ENCODE peak calls at places on chromosomes 3 and 15, in ten cellular contexts. V, K, J, O, H, M, Q, F, L and Y are unnamed samples.

GRCh38 chr3:11367116-11367781 is 95.1 kb downstream of the ATG7 start:
- DNase-seq in O (peak), Q (peak), L (peak), H (peak), J (no peak), F (peak), M (peak), K (no peak), V (no peak), Y (no peak)

GRCh38 chr3:102224171-102224570 is 210.6 kb upstream of the ZPLD1 start:
- DNase-seq in O (no peak), V (no peak), K (peak), F (no peak), L (no peak), Q (peak), J (no peak), H (no peak), M (peak), Y (no peak)

GRCh38 chr3:45986303-45986982 is 9.2 kb downstream of the FYCO1 start:
- DNase-seq in L (no peak), M (peak), V (peak), O (peak), J (no peak), Q (no peak), H (peak), K (peak), F (peak), Y (peak)

GRCh38 chr3:122960652-122961051 is 66.9 kb downstream of the SEMA5B start:
- DNase-seq in J (no peak), O (no peak), M (no peak), H (no peak), L (no peak), K (no peak), V (no peak), Q (no peak), F (no peak), Y (no peak)

GRCh38 chr15:50676799-50677483 is 9.7 kb downstream of the TRPM7 start:
- DNase-seq in H (no peak), Q (no peak), L (no peak), M (no peak), V (no peak), K (no peak), J (no peak), O (no peak), F (peak), Y (peak)

GRCh38 chr3:190696777-190697501 is 165.6 kb downstream of the GMNC start:
- DNase-seq in L (no peak), O (no peak), H (no peak), K (no peak), V (no peak), F (peak), Q (peak), J (no peak), M (peak), Y (no peak)

GRCh38 chr15:83835384-83836010 is 181.6 kb downstream of the ADAMTSL3 start:
- DNase-seq in Q (no peak), J (no peak), K (no peak), L (no peak), O (no peak), V (no peak), F (no peak), M (no peak), H (no peak), Y (no peak)

GRCh38 chr15:93036922-93037321 is 52.1 kb downstream of the RGMA start:
- DNase-seq in L (no peak), V (no peak), O (no peak), M (no peak), Q (no peak), K (peak), F (no peak), J (no peak), H (peak), Y (no peak)

GRCh38 chr3:196868297-196868661 is 559 bp downstream of the SENP5 start:
- DNase-seq in H (no peak), L (no peak), V (peak), O (no peak), K (peak), M (no peak), Q (no peak), J (peak), F (peak), Y (peak)

GRCh38 chr3:40623567-40623966 is 98.8 kb downstream of the ZNF621 start:
- DNase-seq in L (no peak), M (no peak), Q (peak), F (no peak), O (no peak), J (no peak), K (no peak), H (no peak), V (no peak), Y (no peak)

GRCh38 chr15:70356919-70357318 is 259.2 kb upstream of the TLE3 start:
- DNase-seq in M (no peak), L (no peak), F (no peak), K (no peak), O (no peak), H (no peak), Q (no peak), V (no peak), J (no peak), Y (no peak)

GRCh38 chr3:58063424-58063823 is 55.2 kb downstream of the FLNB start:
- DNase-seq in K (no peak), M (no peak), Q (peak), O (peak), V (peak), F (peak), L (no peak), H (peak), J (no peak), Y (no peak)

GRCh38 chr3:23894166-23895061 is 22.4 kb downstream of the NKIRAS1 start:
- DNase-seq in M (no peak), H (no peak), J (no peak), O (no peak), Q (peak), V (no peak), L (no peak), F (no peak), K (no peak), Y (no peak)
- TF ChIP-seq POLR2A in M (no peak), H (no peak), J (peak), O (no peak), Q (no peak), V (no peak), L (no peak), F (no peak), K (no peak), Y (no peak)

GRCh38 chr15:51982013-51982769 is 10.6 kb upstream of the LEO1 start:
- DNase-seq in K (no peak), J (peak), F (peak), O (no peak), H (no peak), M (peak), L (no peak), V (no peak), Q (peak), Y (peak)
- TF ChIP-seq POLR2A in K (no peak), J (no peak), F (no peak), O (no peak), H (no peak), M (peak), L (no peak), V (no peak), Q (peak), Y (no peak)

DNA sequence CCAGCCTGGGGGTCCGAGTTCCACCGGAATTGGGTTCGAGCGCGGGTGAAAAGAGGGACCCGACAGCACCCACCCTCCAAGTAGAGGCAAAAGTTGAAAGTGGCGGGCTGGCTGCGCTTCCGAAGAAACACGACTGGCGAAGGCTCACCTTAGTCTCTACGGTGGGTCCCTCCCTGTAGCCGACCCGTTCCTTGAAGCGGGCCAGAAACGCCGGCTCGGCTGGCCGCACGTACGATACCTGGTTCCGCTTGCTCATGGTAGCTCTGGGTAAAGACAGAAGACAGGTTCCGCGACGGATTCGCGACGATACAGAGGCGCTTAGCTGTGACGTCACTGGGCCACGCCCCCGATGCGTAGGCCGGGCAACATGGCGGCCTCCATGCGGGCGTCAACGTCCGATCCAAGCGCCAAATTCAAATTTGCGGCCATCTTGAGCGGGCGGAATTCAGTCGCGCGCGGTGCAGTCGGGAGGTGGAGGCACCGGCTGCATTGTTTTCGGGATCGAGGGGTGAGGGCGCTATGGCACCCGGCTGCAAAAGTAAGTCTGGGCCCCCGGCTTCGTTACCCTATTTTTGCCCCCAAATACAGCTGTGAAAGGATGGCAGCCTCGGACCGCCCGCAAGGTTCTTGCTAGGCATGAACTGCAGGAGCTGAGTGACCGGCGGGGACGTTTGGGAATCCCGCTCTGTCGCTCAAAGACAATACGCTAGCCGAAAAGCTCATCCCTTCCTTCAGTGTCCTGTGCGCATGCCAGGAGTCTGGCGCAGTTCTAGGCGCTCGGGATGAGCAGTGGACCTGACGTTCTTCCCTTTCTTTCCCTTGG is at the start of the genes KIAA1143 and KIF15:
- DNase-seq in L (peak), O (peak), V (peak), M (peak), Q (peak), J (peak), H (peak), F (peak), K (peak), Y (peak)
- TF ChIP-seq POLR2A in L (peak), O (peak), V (peak), M (peak), Q (peak), J (peak), H (peak), F (peak), K (peak), Y (peak)

GRCh38 chr3:124887177-124887995 is at the start of gene ITGB5:
- DNase-seq in Q (peak), F (peak), L (peak), V (peak), H (peak), K (peak), J (peak), M (peak), O (peak), Y (peak)
- TF ChIP-seq POLR2A in Q (no peak), F (peak), L (peak), V (peak), H (peak), K (peak), J (no peak), M (peak), O (peak), Y (peak)